ENCODE peak calls at places on chromosomes 4 and X, in six cellular contexts. One of them, this sample, is unnamed.

GRCh38 chr4:95910749-95911148 is 70.9 kb downstream of the PDHA2 start:
- DNase-seq in K562: no peak
- DNase-seq in HepG2: no peak
- DNase-seq in GM23338: no peak
- DNase-seq in A549: no peak
- DNase-seq in HCT116: no peak
- DNase-seq in this sample: no peak

GRCh38 chr4:112296949-112297483 is at the start of gene ALPK1:
- DNase-seq in K562: peak
- DNase-seq in HepG2: peak
- DNase-seq in GM23338: no peak
- DNase-seq in A549: peak
- DNase-seq in HCT116: peak
- DNase-seq in this sample: no peak

GRCh38 chrX:48896611-48897011 is 957 bp downstream of the TIMM17B start:
- DNase-seq in K562: peak
- DNase-seq in HepG2: no peak
- DNase-seq in GM23338: peak
- DNase-seq in A549: no peak
- DNase-seq in HCT116: no peak
- DNase-seq in this sample: no peak

GRCh38 chr4:139312552-139313332 is 10.5 kb upstream of the NDUFC1 start:
- DNase-seq in K562: no peak
- DNase-seq in HepG2: no peak
- DNase-seq in GM23338: no peak
- DNase-seq in A549: no peak
- DNase-seq in HCT116: no peak
- DNase-seq in this sample: no peak

GRCh38 chr4:40960926-40961325 is 211.2 kb downstream of the NSUN7 start:
- DNase-seq in K562: no peak
- DNase-seq in HepG2: no peak
- DNase-seq in GM23338: no peak
- DNase-seq in A549: no peak
- DNase-seq in HCT116: no peak
- DNase-seq in this sample: no peak

GRCh38 chr4:86512631-86513030 is 81.5 kb upstream of the PTPN13 start:
- DNase-seq in K562: no peak
- DNase-seq in HepG2: no peak
- DNase-seq in GM23338: no peak
- DNase-seq in A549: no peak
- DNase-seq in HCT116: no peak
- DNase-seq in this sample: no peak

GRCh38 chrX:17046478-17047097 is 100.1 kb downstream of the REPS2 start:
- DNase-seq in K562: peak
- DNase-seq in HepG2: peak
- DNase-seq in GM23338: peak
- DNase-seq in A549: peak
- DNase-seq in HCT116: peak
- DNase-seq in this sample: peak

GRCh38 chr4:184643726-184644125 is 5.5 kb downstream of the CASP3 start:
- DNase-seq in K562: no peak
- DNase-seq in HepG2: no peak
- DNase-seq in GM23338: no peak
- DNase-seq in A549: no peak
- DNase-seq in HCT116: no peak
- DNase-seq in this sample: no peak

GRCh38 chr4:143089291-143089690 is 95.4 kb upstream of the USP38 start:
- DNase-seq in K562: no peak
- DNase-seq in HepG2: no peak
- DNase-seq in GM23338: peak
- DNase-seq in A549: no peak
- DNase-seq in HCT116: no peak
- DNase-seq in this sample: no peak

GRCh38 chr4:6024450-6024960 is 6.3 kb upstream of the C4orf50 start:
- DNase-seq in K562: no peak
- DNase-seq in HepG2: no peak
- DNase-seq in GM23338: no peak
- DNase-seq in A549: no peak
- DNase-seq in HCT116: no peak
- DNase-seq in this sample: no peak

GRCh38 chr4:154626793-154627484 is 14.5 kb upstream of the FGG start:
- DNase-seq in K562: peak
- DNase-seq in HepG2: peak
- DNase-seq in GM23338: peak
- DNase-seq in A549: peak
- DNase-seq in HCT116: peak
- DNase-seq in this sample: no peak

GRCh38 chr4:180455226-180455625 is 1788.0 kb upstream of the TENM3 start:
- DNase-seq in K562: no peak
- DNase-seq in HepG2: no peak
- DNase-seq in GM23338: peak
- DNase-seq in A549: no peak
- DNase-seq in HCT116: no peak
- DNase-seq in this sample: no peak

GRCh38 chr4:38950159-38950558 is 82.0 kb downstream of the TMEM156 start:
- DNase-seq in K562: no peak
- DNase-seq in HepG2: no peak
- DNase-seq in GM23338: no peak
- DNase-seq in A549: no peak
- DNase-seq in HCT116: no peak
- DNase-seq in this sample: no peak

GRCh38 chr4:150573534-150573933 is 8.4 kb upstream of the MAB21L2 start:
- DNase-seq in K562: no peak
- DNase-seq in HepG2: no peak
- DNase-seq in GM23338: no peak
- DNase-seq in A549: no peak
- DNase-seq in HCT116: no peak
- DNase-seq in this sample: peak

GRCh38 chr4:100280807-100281206 is 90.5 kb upstream of the DDIT4L start:
- DNase-seq in K562: no peak
- DNase-seq in HepG2: no peak
- DNase-seq in GM23338: peak
- DNase-seq in A549: no peak
- DNase-seq in HCT116: no peak
- DNase-seq in this sample: no peak

GRCh38 chrX:55867254-55867653 is 149.7 kb downstream of the RRAGB start:
- DNase-seq in K562: peak
- DNase-seq in HepG2: no peak
- DNase-seq in GM23338: no peak
- DNase-seq in A549: no peak
- DNase-seq in HCT116: no peak
- DNase-seq in this sample: no peak

GRCh38 chrX:8003147-8003883 is 76.1 kb upstream of the PNPLA4 start:
- DNase-seq in K562: no peak
- DNase-seq in HepG2: no peak
- DNase-seq in GM23338: no peak
- DNase-seq in A549: no peak
- DNase-seq in HCT116: no peak
- DNase-seq in this sample: no peak

GRCh38 chr4:74653331-74654229 is 140.7 kb downstream of the BTC start:
- DNase-seq in K562: no peak
- DNase-seq in HepG2: no peak
- DNase-seq in GM23338: no peak
- DNase-seq in A549: no peak
- DNase-seq in HCT116: no peak
- DNase-seq in this sample: no peak

GRCh38 chr4:121107507-121107906 is 35.2 kb upstream of the NDNF start:
- DNase-seq in K562: no peak
- DNase-seq in HepG2: no peak
- DNase-seq in GM23338: no peak
- DNase-seq in A549: no peak
- DNase-seq in HCT116: no peak
- DNase-seq in this sample: no peak

GRCh38 chrX:71650333-71650969 is 16.9 kb upstream of the LOC101059915 start:
- DNase-seq in K562: peak
- DNase-seq in HepG2: peak
- DNase-seq in GM23338: no peak
- DNase-seq in A549: peak
- DNase-seq in HCT116: no peak
- DNase-seq in this sample: no peak

DNA sequence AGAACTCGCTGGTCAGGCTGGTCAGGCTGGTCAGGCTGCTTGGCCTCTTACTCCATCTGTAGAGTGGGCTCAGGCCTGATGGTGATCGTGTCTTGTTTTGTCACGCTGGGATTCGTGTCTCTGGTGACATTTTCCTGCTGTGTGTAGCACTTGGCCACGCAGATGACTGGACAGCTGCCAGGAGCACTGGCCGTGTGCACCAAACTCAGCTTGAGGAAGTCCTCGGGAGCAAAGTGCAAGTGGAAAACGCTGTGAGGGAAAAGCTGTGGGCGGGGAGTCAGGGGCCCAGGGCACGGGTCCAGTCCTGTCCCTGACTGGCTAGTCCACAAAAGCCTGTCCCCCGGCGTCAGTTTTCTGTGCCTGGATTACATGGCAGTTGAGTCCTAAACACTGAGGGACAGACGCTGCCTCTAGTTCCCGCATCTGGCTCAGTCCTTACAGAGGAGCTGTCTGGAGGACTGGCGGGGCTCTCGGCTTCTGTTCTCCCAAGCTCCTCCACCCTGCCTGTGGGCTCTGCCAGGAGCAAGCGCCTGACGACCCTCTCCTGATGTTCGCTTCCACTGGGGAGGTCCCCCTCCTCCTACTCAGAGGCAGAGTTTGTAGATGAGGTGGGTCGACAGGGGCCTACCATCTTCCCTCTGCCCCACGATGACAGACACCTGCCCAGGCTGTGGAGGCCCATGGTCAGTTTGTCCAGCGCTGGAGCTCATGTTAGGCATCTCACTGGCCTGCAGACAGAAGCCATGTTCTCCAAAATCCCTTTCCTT is 35.9 kb upstream of the GRPEL1 start:
- DNase-seq in K562: no peak
- DNase-seq in HepG2: peak
- DNase-seq in GM23338: no peak
- DNase-seq in A549: peak
- DNase-seq in HCT116: no peak
- DNase-seq in this sample: no peak
- TF ChIP-seq REST in K562: no peak
- TF ChIP-seq REST in HepG2: no peak
- TF ChIP-seq REST in GM23338: no peak
- TF ChIP-seq REST in A549: no peak
- TF ChIP-seq REST in HCT116: no peak
- TF ChIP-seq REST in this sample: no peak

DNA sequence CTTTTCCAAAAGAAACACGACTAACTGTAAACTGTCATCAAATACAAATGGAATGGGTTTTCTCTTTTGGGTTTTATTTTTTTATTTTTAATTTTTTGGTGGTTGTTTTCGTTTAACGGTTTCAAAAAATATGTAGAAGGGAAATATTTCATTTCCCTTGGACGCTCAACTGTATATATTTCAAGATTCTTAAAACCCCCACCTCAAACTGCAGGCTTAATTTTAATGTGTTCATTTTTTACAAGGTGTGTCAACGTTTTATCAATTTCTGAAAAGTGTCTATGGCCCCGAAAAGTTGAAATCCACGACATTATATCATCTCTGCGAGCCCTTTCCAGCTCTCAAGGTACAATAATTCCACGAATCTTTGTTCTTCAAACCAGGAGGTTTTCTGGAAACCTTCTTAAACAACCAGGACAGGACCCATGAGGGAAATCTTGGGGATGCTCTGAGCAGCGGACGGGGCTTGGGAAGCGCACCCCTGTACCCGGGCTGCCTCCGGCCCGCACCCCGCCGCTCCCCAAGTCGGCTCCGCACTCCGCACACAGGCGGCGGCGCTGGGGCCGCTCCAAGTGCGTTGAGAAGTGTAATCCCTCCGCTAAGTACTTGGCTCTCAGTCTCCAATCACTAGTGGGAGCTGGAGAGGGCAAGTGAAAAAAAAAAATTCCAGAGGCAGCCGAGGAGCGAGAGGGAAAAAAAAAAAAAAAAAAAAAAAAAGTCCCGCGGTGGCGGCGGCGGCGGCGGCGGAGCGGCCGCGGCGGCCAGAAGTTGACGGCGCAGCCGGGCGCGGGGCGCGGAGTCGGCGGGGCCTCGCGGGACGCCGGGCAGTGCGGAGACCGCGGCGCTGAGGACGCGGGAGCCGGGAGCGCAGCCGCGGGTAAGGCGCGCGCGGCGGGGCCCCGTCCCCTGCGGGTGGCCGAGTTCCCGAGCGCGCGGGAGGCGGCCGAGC is at the start of gene BMPR1B:
- DNase-seq in K562: no peak
- DNase-seq in HepG2: no peak
- DNase-seq in GM23338: peak
- DNase-seq in A549: peak
- DNase-seq in HCT116: no peak
- DNase-seq in this sample: no peak
- TF ChIP-seq REST in K562: no peak
- TF ChIP-seq REST in HepG2: no peak
- TF ChIP-seq REST in GM23338: no peak
- TF ChIP-seq REST in A549: no peak
- TF ChIP-seq REST in HCT116: no peak
- TF ChIP-seq REST in this sample: no peak

GRCh38 chr4:122765702-122766352 is 33.3 kb downstream of the BBS12 start:
- DNase-seq in K562: peak
- DNase-seq in HepG2: no peak
- DNase-seq in GM23338: no peak
- DNase-seq in A549: peak
- DNase-seq in HCT116: no peak
- DNase-seq in this sample: no peak

GRCh38 chr4:122764071-122764807 is 31.7 kb downstream of the BBS12 start:
- DNase-seq in K562: no peak
- DNase-seq in HepG2: no peak
- DNase-seq in GM23338: no peak
- DNase-seq in A549: no peak
- DNase-seq in HCT116: no peak
- DNase-seq in this sample: no peak

GRCh38 chr4:122762966-122763716 is 30.6 kb downstream of the BBS12 start:
- DNase-seq in K562: no peak
- DNase-seq in HepG2: no peak
- DNase-seq in GM23338: no peak
- DNase-seq in A549: no peak
- DNase-seq in HCT116: no peak
- DNase-seq in this sample: no peak

GRCh38 chr4:122766353-122766705 is 33.8 kb downstream of the BBS12 start:
- DNase-seq in K562: no peak
- DNase-seq in HepG2: no peak
- DNase-seq in GM23338: no peak
- DNase-seq in A549: no peak
- DNase-seq in HCT116: no peak
- DNase-seq in this sample: no peak

GRCh38 chr4:122764808-122765189 is 32.3 kb downstream of the BBS12 start:
- DNase-seq in K562: no peak
- DNase-seq in HepG2: no peak
- DNase-seq in GM23338: no peak
- DNase-seq in A549: peak
- DNase-seq in HCT116: no peak
- DNase-seq in this sample: no peak
- TF ChIP-seq REST in K562: no peak
- TF ChIP-seq REST in HepG2: no peak
- TF ChIP-seq REST in GM23338: no peak
- TF ChIP-seq REST in A549: no peak
- TF ChIP-seq REST in HCT116: no peak
- TF ChIP-seq REST in this sample: no peak

GRCh38 chr4:76055005-76055404 is 19.1 kb upstream of the CXCL11 start:
- DNase-seq in K562: no peak
- DNase-seq in HepG2: no peak
- DNase-seq in GM23338: no peak
- DNase-seq in A549: no peak
- DNase-seq in HCT116: no peak
- DNase-seq in this sample: no peak
- TF ChIP-seq REST in K562: no peak
- TF ChIP-seq REST in HepG2: no peak
- TF ChIP-seq REST in GM23338: no peak
- TF ChIP-seq REST in A549: no peak
- TF ChIP-seq REST in HCT116: no peak
- TF ChIP-seq REST in this sample: no peak